ENCODE peak calls at places on chromosomes 5 and 9, in six cellular contexts. G is fibroblast of the conjunctiva; J is kidney epithelial cell; E is activated naive CD4-positive, alpha-beta T cell treated with anti-CD3 and anti-CD28 coated beads for 36 hours; O is LHCN-M2; M is adrenal gland. A is an unnamed sample.

GRCh38 chr5:125151150-125151932 is 404.9 kb upstream of the ZNF608 start:
- DNase-seq in O (no peak), M (no peak), J (no peak), E (no peak), G (no peak), A (no peak)

GRCh38 chr9:137784046-137784445 is 93.5 kb upstream of the CACNA1B start:
- DNase-seq in E (no peak), J (no peak), G (no peak), O (no peak), M (no peak), A (no peak)

GRCh38 chr9:122158202-122158601 is 1.4 kb downstream of the NDUFA8 start:
- DNase-seq in O (peak; percentile 49), G (peak; percentile 26), J (no peak), E (peak; percentile 29), M (peak; percentile 52), A (no peak)

GRCh38 chr9:33138768-33139167 is 28.4 kb downstream of the B4GALT1 start:
- DNase-seq in M (no peak), O (no peak), J (no peak), G (no peak), E (no peak), A (no peak)

GRCh38 chr9:79403495-79403894 is 168.3 kb upstream of the TLE4 start:
- DNase-seq in J (no peak), G (no peak), M (no peak), E (peak; percentile 13), O (no peak), A (no peak)

GRCh38 chr5:150172147-150172546 is 5.6 kb downstream of the CDX1 start:
- DNase-seq in O (no peak), J (no peak), G (no peak), M (no peak), E (no peak), A (no peak)

GRCh38 chr5:37769108-37769507 is 70.7 kb downstream of the GDNF start:
- DNase-seq in O (no peak), J (no peak), G (no peak), M (no peak), E (no peak), A (no peak)

GRCh38 chr5:170333161-170333909 is 35.8 kb upstream of the LCP2 start:
- DNase-seq in M (no peak), O (no peak), E (peak; percentile 80), G (no peak), J (no peak), A (no peak)

GRCh38 chr5:9348296-9348996 is 197.4 kb downstream of the SEMA5A start:
- DNase-seq in E (no peak), J (no peak), O (peak; percentile 57), G (no peak), M (peak; percentile 56), A (no peak)

A was measured in NCI-H2029.